ENCODE peak calls at places on chromosomes 3 and 15, in nine cellular contexts. B, K, J, A, D, X, R, Z and V are unnamed samples.

GRCh38 chr3:138434276-138434874 is at the start of gene ESYT3:
- DNase-seq in B (peak), A (peak), K (peak), D (peak), X (peak), Z (peak), J (peak), R (no peak), V (no peak)

GRCh38 chr3:160006282-160007163 is 17.9 kb downstream of the IL12A start:
- DNase-seq in D (peak), Z (no peak), J (no peak), R (no peak), X (no peak), K (peak), B (no peak), A (peak), V (no peak)

GRCh38 chr3:197907196-197907595 is 42.8 kb upstream of the RPL35A start:
- DNase-seq in A (no peak), J (no peak), Z (no peak), X (no peak), B (no peak), K (no peak), D (no peak), R (no peak), V (no peak)

GRCh38 chr3:53113293-53114010 is 16.8 kb downstream of the RFT1 start:
- DNase-seq in X (no peak), Z (no peak), J (no peak), K (no peak), B (no peak), R (no peak), D (no peak), A (peak), V (peak)

GRCh38 chr3:23626442-23626841 is 179.3 kb upstream of the UBE2E1 start:
- DNase-seq in X (no peak), A (no peak), B (no peak), R (no peak), J (no peak), Z (no peak), D (no peak), K (no peak), V (no peak)

GRCh38 chr3:38689774-38690173 is 40.3 kb upstream of the SCN5A start:
- DNase-seq in J (no peak), R (no peak), D (no peak), Z (no peak), A (peak), K (no peak), B (no peak), X (no peak), V (no peak)

GRCh38 chr3:152175576-152175883 is 93.2 kb upstream of the MBNL1 start:
- DNase-seq in A (peak), R (no peak), K (no peak), J (no peak), Z (no peak), X (no peak), B (no peak), D (no peak), V (no peak)

GRCh38 chr3:123765475-123766166 is 118.5 kb downstream of the MYLK start:
- DNase-seq in B (no peak), R (no peak), J (no peak), X (no peak), A (peak), D (no peak), K (no peak), Z (no peak), V (no peak)

GRCh38 chr3:134801204-134801958 is 6.3 kb downstream of the EPHB1 start:
- DNase-seq in D (no peak), X (no peak), K (no peak), J (no peak), R (no peak), A (no peak), Z (no peak), B (no peak), V (no peak)

GRCh38 chr15:33154366-33155166 is 39.9 kb downstream of the FMN1 start:
- DNase-seq in Z (no peak), B (no peak), R (no peak), A (peak), X (no peak), J (peak), D (peak), K (no peak), V (no peak)

GRCh38 chr3:3200632-3201212 is 21.2 kb upstream of the CRBN start:
- DNase-seq in Z (no peak), D (peak), A (peak), K (peak), B (peak), J (no peak), X (peak), R (no peak), V (no peak)

GRCh38 chr3:30852833-30853232 is 41.6 kb downstream of the GADL1 start:
- DNase-seq in Z (no peak), X (no peak), K (no peak), J (no peak), A (no peak), R (no peak), B (no peak), D (no peak), V (no peak)

GRCh38 chr3:151918253-151919029 is 45.0 kb downstream of the SUCNR1 start:
- DNase-seq in Z (no peak), R (no peak), J (peak), K (peak), A (peak), X (no peak), D (no peak), B (no peak), V (no peak)

GRCh38 chr3:48852151-48852550 is 4.5 kb upstream of the PRKAR2A start:
- DNase-seq in K (no peak), B (no peak), A (no peak), R (no peak), Z (no peak), J (no peak), D (no peak), X (no peak), V (no peak)

GRCh38 chr3:17070560-17070959 is 185.8 kb downstream of the PLCL2 start:
- DNase-seq in Z (no peak), J (no peak), R (no peak), A (peak), K (peak), B (no peak), X (no peak), D (peak), V (no peak)

GRCh38 chr15:85477730-85478129 is 97.3 kb downstream of the AKAP13 start:
- DNase-seq in A (peak), D (no peak), Z (no peak), B (no peak), J (peak), X (no peak), R (no peak), K (no peak), V (no peak)

GRCh38 chr3:182592747-182593146 is 200.6 kb upstream of the ATP11B start:
- DNase-seq in A (no peak), R (no peak), Z (no peak), J (no peak), B (no peak), D (no peak), K (no peak), X (no peak), V (no peak)

GRCh38 chr15:52440414-52440813 is 88.3 kb downstream of the MYO5A start:
- DNase-seq in J (peak), D (no peak), B (peak), X (no peak), K (no peak), R (no peak), Z (no peak), A (no peak), V (no peak)

GRCh38 chr15:54064412-54064811 is 86.2 kb downstream of the UNC13C start:
- DNase-seq in K (no peak), A (no peak), X (no peak), B (no peak), Z (no peak), D (no peak), J (no peak), R (no peak), V (no peak)

GRCh38 chr3:52532517-52532837 is 1.2 kb downstream of the NT5DC2 start:
- DNase-seq in A (peak), J (no peak), D (peak), B (no peak), R (no peak), K (peak), X (peak), Z (no peak), V (no peak)

GRCh38 chr15:40787344-40787841 is 17.6 kb downstream of the C15orf62 start:
- DNase-seq in A (peak), J (peak), Z (peak), D (peak), R (peak), X (peak), B (peak), K (peak), V (peak)

GRCh38 chr3:117547956-117548550 is 838.5 kb downstream of the TUSC7 start:
- DNase-seq in A (peak), Z (no peak), K (no peak), B (no peak), D (no peak), X (no peak), J (no peak), R (no peak), V (no peak)

GRCh38 chr3:101619734-101620133 is 45.8 kb downstream of the PCNP start:
- DNase-seq in J (no peak), B (no peak), A (no peak), Z (no peak), K (no peak), D (no peak), R (no peak), X (no peak), V (no peak)

GRCh38 chr3:107756649-107757048 is 233.9 kb downstream of the BBX start:
- DNase-seq in K (no peak), R (no peak), Z (no peak), A (no peak), J (no peak), D (no peak), X (no peak), B (no peak), V (no peak)

GRCh38 chr3:98824256-98824655 is 61.1 kb downstream of the ST3GAL6 start:
- DNase-seq in R (no peak), X (no peak), K (no peak), B (no peak), A (peak), Z (no peak), J (no peak), D (no peak), V (no peak)

GRCh38 chr15:53401503-53401902 is 358.0 kb downstream of the WDR72 start:
- DNase-seq in J (no peak), A (no peak), D (no peak), R (no peak), B (no peak), K (no peak), Z (no peak), X (no peak), V (no peak)